ENCODE peak calls at places on chromosomes 3 and 15, in six cellular contexts. D is activated B cell treated with CpG ODN at 0.5 μM for 24 hours, W is PC-3, H is retinal pigment epithelial cell, P is Peyer's patch, A is astrocyte of the spinal cord. N is an unnamed sample.

GRCh38 chr15:37678124-37678523 is 256.3 kb upstream of the TMCO5A start:
- DNase-seq in P (no peak), D (no peak), A (no peak), H (no peak), W (no peak), N (no peak)

GRCh38 chr3:62758296-62759066 is 116.7 kb downstream of the CADPS start:
- DNase-seq in H (no peak), A (no peak), W (no peak), D (no peak), P (no peak), N (no peak)

GRCh38 chr3:131053021-131053420 is 26.3 kb downstream of the NEK11 start:
- DNase-seq in P (no peak), A (peak; percentile 52), W (peak; percentile 28), H (no peak), D (no peak), N (no peak)

GRCh38 chr3:133799794-133800585 is 5.6 kb upstream of the SRPRB start:
- DNase-seq in D (no peak), P (no peak), A (no peak), H (no peak), W (peak; percentile 72), N (no peak)

GRCh38 chr15:68818088-68818670 is 2.5 kb downstream of the ANP32A start:
- DNase-seq in A (peak; percentile 73), W (peak; percentile 62), D (peak; percentile 68), P (peak; percentile 61), H (no peak), N (peak; percentile 61)

GRCh38 chr3:52281980-52282801 is 3.7 kb upstream of the WDR82 start:
- DNase-seq in A (no peak), D (no peak), P (peak; percentile 49), W (no peak), H (no peak), N (no peak)

GRCh38 chr3:134353831-134354611 is 20.2 kb downstream of the AMOTL2 start:
- DNase-seq in W (no peak), H (no peak), D (no peak), A (no peak), P (no peak), N (no peak)

GRCh38 chr15:45180201-45180600 is 7.6 kb downstream of the SHF start:
- DNase-seq in H (no peak), D (no peak), A (peak; percentile 31), P (no peak), W (peak; percentile 51), N (no peak)

GRCh38 chr3:11057655-11058054 is 65.1 kb downstream of the SLC6A1 start:
- DNase-seq in H (no peak), D (no peak), A (no peak), P (no peak), W (no peak), N (no peak)

GRCh38 chr15:65414841-65415621 is 7.7 kb downstream of the IGDCC4 start:
- DNase-seq in P (no peak), H (no peak), D (no peak), W (no peak), A (peak; percentile 89), N (no peak)

DNA sequence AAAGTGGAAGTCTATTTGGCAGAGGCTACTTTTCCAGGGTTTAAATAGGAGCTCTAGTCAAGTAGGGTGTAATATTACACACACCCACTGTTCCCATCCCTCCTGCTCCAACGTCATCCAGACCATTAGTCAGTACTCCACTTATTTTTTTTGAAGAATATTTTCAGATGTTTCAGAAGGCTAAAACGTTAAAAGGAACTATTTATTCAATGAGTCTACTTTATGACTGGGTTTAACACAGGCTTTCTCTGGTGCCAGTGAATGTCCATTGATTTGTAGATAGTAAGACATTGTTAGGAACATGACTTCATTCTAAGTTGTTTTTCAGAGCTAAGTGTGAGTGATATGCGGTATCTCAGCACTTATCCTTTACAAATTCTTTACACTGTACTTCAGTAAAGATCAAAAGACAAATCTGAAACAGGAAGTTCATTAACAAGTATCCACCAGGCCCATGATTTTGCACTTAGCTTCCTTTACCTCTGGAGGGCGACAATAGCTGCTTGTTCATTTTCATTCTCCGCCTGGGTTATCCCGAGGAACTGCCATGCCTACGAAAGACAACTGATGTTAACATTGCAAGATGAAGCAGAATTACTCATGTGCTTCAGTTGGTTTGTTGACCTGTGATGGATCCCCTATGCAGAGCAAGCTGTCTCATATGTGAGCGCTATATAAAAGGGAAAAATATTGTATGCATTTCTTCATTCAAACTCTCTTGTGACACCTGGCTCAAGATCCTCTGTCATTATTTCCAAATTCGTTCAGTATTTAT is 158.7 kb downstream of the USP13 start:
- DNase-seq in W (peak; percentile 88), D (no peak), P (no peak), H (no peak), A (peak; percentile 90), N (peak; percentile 64)
- TF ChIP-seq CTCF in W (peak; percentile 93), D (no peak), P (no peak), H (peak; percentile 79), A (peak; percentile 78), N (peak; percentile 64)

GRCh38 chr3:16932877-16933276 is 48.1 kb downstream of the PLCL2 start:
- DNase-seq in A (no peak), W (no peak), P (no peak), D (no peak), H (no peak), N (peak; percentile 28)

GRCh38 chr3:16928386-16929132 is 43.8 kb downstream of the PLCL2 start:
- DNase-seq in W (no peak), H (no peak), A (no peak), D (no peak), P (no peak), N (no peak)

GRCh38 chr3:16923112-16923511 is 38.4 kb downstream of the PLCL2 start:
- DNase-seq in P (no peak), D (no peak), A (no peak), H (no peak), W (no peak), N (no peak)

DNA sequence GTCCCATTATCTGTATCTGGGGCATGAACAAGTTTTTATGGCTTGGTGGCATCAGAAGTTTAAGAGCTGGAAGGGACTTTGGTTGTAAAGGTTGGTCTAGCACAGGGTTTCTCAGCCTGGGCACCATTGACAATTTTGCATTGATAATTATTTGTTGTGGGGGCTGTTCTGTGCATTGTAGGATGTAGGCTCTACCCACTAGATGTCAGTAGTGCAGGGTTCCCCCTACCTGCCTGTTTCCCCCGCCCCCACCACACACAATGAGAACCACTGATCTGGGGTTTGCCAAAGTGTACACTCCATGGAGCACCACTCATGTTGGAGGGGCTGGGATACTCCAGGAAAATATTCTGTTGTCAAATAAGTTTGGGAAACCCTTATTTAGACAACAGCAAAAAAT is 42.7 kb downstream of the PLCL2 start:
- DNase-seq in D (no peak), P (no peak), A (no peak), W (peak; percentile 10), H (no peak), N (peak; percentile 23)
- TF ChIP-seq CTCF in D (no peak), P (no peak), A (no peak), W (peak; percentile 46), H (peak; percentile 10), N (peak; percentile 46)

DNA sequence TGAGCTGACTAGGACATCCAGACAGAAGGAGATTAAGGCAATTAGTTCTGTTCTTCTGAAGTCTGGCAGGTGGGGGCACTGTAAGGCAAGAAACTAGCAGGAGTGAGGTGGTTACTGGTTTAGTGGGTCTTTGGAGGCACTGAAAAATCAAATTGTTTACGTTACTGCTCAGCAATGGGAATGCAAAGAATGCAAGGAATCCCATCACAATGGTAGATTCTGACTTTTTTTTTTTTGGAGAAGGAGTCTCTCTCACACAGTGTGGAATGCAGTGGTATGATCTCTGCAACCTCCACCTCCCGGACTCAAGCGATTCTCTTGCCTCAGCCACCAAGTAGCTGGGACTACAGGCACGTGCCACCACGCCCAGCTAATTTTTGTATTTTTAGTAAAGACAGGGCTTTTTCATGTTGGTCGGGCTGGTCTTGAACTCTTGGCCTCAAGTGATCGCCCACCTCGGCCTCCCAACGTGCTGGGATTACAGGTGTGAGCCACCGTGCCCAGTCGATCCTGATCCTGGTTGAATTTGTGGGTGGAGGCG is 16.4 kb downstream of the FAM107A start:
- DNase-seq in P (no peak), A (peak; percentile 91), H (peak; percentile 96), D (no peak), W (peak; percentile 94), N (no peak)
- TF ChIP-seq CTCF in P (no peak), A (peak; percentile 62), H (peak; percentile 68), D (no peak), W (peak; percentile 81), N (no peak)

GRCh38 chr3:17140670-17141505 is 256.1 kb downstream of the PLCL2 start:
- DNase-seq in W (peak; percentile 37), P (no peak), H (no peak), A (no peak), D (no peak), N (no peak)
- TF ChIP-seq CTCF in W (peak; percentile 40), P (no peak), H (no peak), A (no peak), D (no peak), N (peak; percentile 16)